ENCODE peak calls at places on chromosome 11, in six cellular contexts. One of them, this sample, is unnamed.
A peak's percentile ranks its signal among the peaks of the same experiment; 100 is the strongest.

GRCh38 chr11:88402192-88402715 is 64.7 kb upstream of the CTSC start:
- DNase-seq in H1: no peak
- DNase-seq in H9: no peak
- DNase-seq in IMR-90: peak; percentile 90
- DNase-seq in mesenchymal stem cell: peak; percentile 88
- DNase-seq in neuronal stem cell: peak; percentile 32
- DNase-seq in this sample: no peak

GRCh38 chr11:130865091-130865771 is 51.0 kb downstream of the SNX19 start:
- DNase-seq in H1: peak; percentile 51
- DNase-seq in IMR-90: no peak
- DNase-seq in neuronal stem cell: no peak
- DNase-seq in mesenchymal stem cell: no peak
- DNase-seq in H9: peak; percentile 46
- DNase-seq in this sample: peak; percentile 69

GRCh38 chr11:61679893-61680621 is at the start of gene DAGLA:
- DNase-seq in IMR-90: peak; percentile 43
- DNase-seq in H9: peak; percentile 62
- DNase-seq in mesenchymal stem cell: peak; percentile 38
- DNase-seq in neuronal stem cell: peak; percentile 81
- DNase-seq in H1: peak; percentile 90
- DNase-seq in this sample: peak; percentile 68

GRCh38 chr11:11952036-11952435 is 56.4 kb downstream of the DKK3 start:
- DNase-seq in neuronal stem cell: no peak
- DNase-seq in H9: no peak
- DNase-seq in IMR-90: no peak
- DNase-seq in H1: no peak
- DNase-seq in mesenchymal stem cell: no peak
- DNase-seq in this sample: no peak

GRCh38 chr11:128757886-128758612 is 64.2 kb downstream of the FLI1 start:
- DNase-seq in H1: no peak
- DNase-seq in H9: no peak
- DNase-seq in IMR-90: no peak
- DNase-seq in mesenchymal stem cell: no peak
- DNase-seq in neuronal stem cell: no peak
- DNase-seq in this sample: no peak

GRCh38 chr11:65915821-65916251 is 3.0 kb downstream of the C11orf68 start:
- DNase-seq in H1: no peak
- DNase-seq in IMR-90: peak; percentile 99
- DNase-seq in neuronal stem cell: no peak
- DNase-seq in H9: peak; percentile 71
- DNase-seq in mesenchymal stem cell: peak; percentile 99
- DNase-seq in this sample: peak; percentile 92

GRCh38 chr11:35617687-35618496 is at the start of gene FJX1:
- DNase-seq in IMR-90: peak; percentile 95
- DNase-seq in H1: peak; percentile 86
- DNase-seq in neuronal stem cell: peak; percentile 85
- DNase-seq in H9: peak; percentile 84
- DNase-seq in mesenchymal stem cell: peak; percentile 95
- DNase-seq in this sample: peak; percentile 52

GRCh38 chr11:20089796-20090653 is 70.2 kb downstream of the DBX1 start:
- DNase-seq in mesenchymal stem cell: no peak
- DNase-seq in H1: no peak
- DNase-seq in IMR-90: peak; percentile 71
- DNase-seq in neuronal stem cell: no peak
- DNase-seq in H9: no peak
- DNase-seq in this sample: no peak

GRCh38 chr11:85040166-85040565 is 587.0 kb downstream of the DLG2 start:
- DNase-seq in IMR-90: peak; percentile 40
- DNase-seq in neuronal stem cell: no peak
- DNase-seq in H9: no peak
- DNase-seq in H1: no peak
- DNase-seq in mesenchymal stem cell: no peak
- DNase-seq in this sample: no peak

GRCh38 chr11:34345012-34345804 is 12.6 kb downstream of the ABTB2 start:
- DNase-seq in H1: no peak
- DNase-seq in H9: peak; percentile 18
- DNase-seq in mesenchymal stem cell: peak; percentile 82
- DNase-seq in neuronal stem cell: no peak
- DNase-seq in IMR-90: peak; percentile 66
- DNase-seq in this sample: no peak

GRCh38 chr11:65516135-65516968 is 8.5 kb upstream of the SCYL1 start:
- DNase-seq in IMR-90: no peak
- DNase-seq in mesenchymal stem cell: peak; percentile 47
- DNase-seq in H9: no peak
- DNase-seq in neuronal stem cell: no peak
- DNase-seq in H1: no peak
- DNase-seq in this sample: no peak

GRCh38 chr11:120652705-120653335 is 141.3 kb downstream of the GRIK4 start:
- DNase-seq in neuronal stem cell: no peak
- DNase-seq in mesenchymal stem cell: peak; percentile 20
- DNase-seq in IMR-90: peak; percentile 13
- DNase-seq in H9: no peak
- DNase-seq in H1: no peak
- DNase-seq in this sample: peak; percentile 20
- H4K91ac ChIP-seq in neuronal stem cell: no peak overlapping the region
- H4K91ac ChIP-seq in mesenchymal stem cell: no peak overlapping the region
- H4K91ac ChIP-seq in IMR-90: no peak overlapping the region
- H4K91ac ChIP-seq in H9: no peak overlapping the region
- H4K91ac ChIP-seq in H1: no peak overlapping the region
- H4K91ac ChIP-seq in this sample: no peak overlapping the region

GRCh38 chr11:28040384-28040783 is 67.6 kb downstream of the KIF18A start:
- DNase-seq in H1: no peak
- DNase-seq in H9: no peak
- DNase-seq in mesenchymal stem cell: no peak
- DNase-seq in neuronal stem cell: no peak
- DNase-seq in IMR-90: no peak
- DNase-seq in this sample: no peak
- H3K9ac ChIP-seq in H1: no peak overlapping the region
- H3K9ac ChIP-seq in H9: no peak overlapping the region
- H3K9ac ChIP-seq in mesenchymal stem cell: no peak overlapping the region
- H3K9ac ChIP-seq in neuronal stem cell: no peak overlapping the region
- H3K9ac ChIP-seq in IMR-90: no peak overlapping the region
- H3K9ac ChIP-seq in this sample: no peak overlapping the region

DNA sequence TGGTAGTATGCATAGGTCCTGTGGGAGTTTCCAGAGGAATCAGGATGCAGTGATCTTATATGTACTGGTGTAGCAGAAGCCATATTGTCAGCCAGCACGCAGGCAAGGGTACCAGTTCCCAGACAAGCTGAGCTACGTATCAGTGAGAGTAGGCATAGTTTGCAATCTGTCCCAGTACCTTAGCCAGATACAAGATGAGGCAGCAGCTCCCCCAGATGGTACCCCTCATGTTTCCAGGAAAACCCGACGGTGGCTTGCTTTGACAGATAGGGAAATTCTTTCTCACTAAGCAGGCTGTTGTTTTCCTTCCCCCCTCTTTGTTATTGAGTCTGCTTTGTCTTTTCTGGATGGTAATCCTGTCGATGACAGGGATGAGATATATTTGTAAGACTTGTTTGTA is 109.7 kb upstream of the RRM1 start:
- DNase-seq in mesenchymal stem cell: peak; percentile 40
- DNase-seq in H1: no peak
- DNase-seq in IMR-90: peak; percentile 17
- DNase-seq in neuronal stem cell: peak; percentile 26
- DNase-seq in H9: peak; percentile 24
- DNase-seq in this sample: no peak
- H4K91ac ChIP-seq in mesenchymal stem cell: no peak overlapping the region
- H4K91ac ChIP-seq in H1: no peak overlapping the region
- H4K91ac ChIP-seq in IMR-90: no peak overlapping the region
- H4K91ac ChIP-seq in neuronal stem cell: no peak overlapping the region
- H4K91ac ChIP-seq in H9: no peak overlapping the region
- H4K91ac ChIP-seq in this sample: no peak overlapping the region

GRCh38 chr11:111913031-111913861 is 712 bp downstream of the HSPB2 start:
- DNase-seq in IMR-90: no peak
- DNase-seq in H9: no peak
- DNase-seq in mesenchymal stem cell: no peak
- DNase-seq in H1: no peak
- DNase-seq in neuronal stem cell: no peak
- DNase-seq in this sample: no peak
- H3K9ac ChIP-seq in IMR-90: peak overlapping the region; percentile 39
- H3K9ac ChIP-seq in H9: no peak overlapping the region
- H3K9ac ChIP-seq in mesenchymal stem cell: peak overlapping the region; percentile 97
- H3K9ac ChIP-seq in H1: no peak overlapping the region
- H3K9ac ChIP-seq in neuronal stem cell: no peak overlapping the region
- H3K9ac ChIP-seq in this sample: no peak overlapping the region

DNA sequence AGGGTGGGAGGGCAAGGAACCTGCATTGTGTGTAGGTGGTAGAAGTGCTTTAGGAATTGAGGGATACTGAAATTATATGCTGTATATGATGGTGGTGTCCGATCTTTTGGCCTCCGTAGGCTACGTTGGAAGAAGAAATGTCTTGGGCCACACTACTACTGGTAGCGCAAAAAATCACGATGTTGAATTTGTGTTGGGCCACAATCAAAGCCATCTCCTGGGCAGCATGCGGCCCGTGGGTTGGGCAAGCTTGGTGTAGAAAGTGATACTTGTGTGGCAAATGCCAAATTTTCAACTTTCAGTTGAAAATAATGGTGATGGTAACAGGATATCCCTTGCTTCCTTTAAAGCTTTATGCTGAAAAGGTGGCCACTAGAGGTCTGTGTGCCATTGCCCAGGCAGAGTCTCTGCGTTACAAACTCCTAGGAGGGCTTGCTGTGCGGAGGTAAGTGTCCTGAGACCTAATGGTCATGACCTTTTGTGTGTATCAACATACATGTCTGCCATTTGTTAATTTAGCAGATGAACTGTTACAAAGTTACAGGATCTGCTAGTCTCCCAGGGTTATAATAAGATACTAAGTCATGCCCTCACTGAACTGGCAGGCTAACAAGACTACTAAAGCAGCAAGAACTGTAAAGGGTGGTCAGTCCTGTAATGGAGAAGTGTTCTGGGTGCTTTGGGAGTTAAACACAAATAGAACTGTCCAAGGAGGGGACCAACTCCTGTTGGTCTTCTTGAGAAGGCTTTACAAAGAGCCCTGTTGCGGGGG is 2.9 kb downstream of the RPS3 start:
- DNase-seq in neuronal stem cell: no peak
- DNase-seq in H1: no peak
- DNase-seq in H9: no peak
- DNase-seq in IMR-90: no peak
- DNase-seq in mesenchymal stem cell: no peak
- DNase-seq in this sample: no peak
- H4K91ac ChIP-seq in neuronal stem cell: no peak overlapping the region
- H4K91ac ChIP-seq in H1: no peak overlapping the region
- H4K91ac ChIP-seq in H9: no peak overlapping the region
- H4K91ac ChIP-seq in IMR-90: no peak overlapping the region
- H4K91ac ChIP-seq in mesenchymal stem cell: no peak overlapping the region
- H4K91ac ChIP-seq in this sample: no peak overlapping the region

GRCh38 chr11:2771758-2772466 is 72.1 kb upstream of the KCNQ1OT1 start:
- DNase-seq in neuronal stem cell: no peak
- DNase-seq in mesenchymal stem cell: no peak
- DNase-seq in H1: peak; percentile 43
- DNase-seq in H9: peak; percentile 20
- DNase-seq in IMR-90: no peak
- DNase-seq in this sample: no peak
- H3K9ac ChIP-seq in neuronal stem cell: peak overlapping the region; percentile 50
- H3K9ac ChIP-seq in mesenchymal stem cell: no peak overlapping the region
- H3K9ac ChIP-seq in H1: no peak overlapping the region
- H3K9ac ChIP-seq in H9: no peak overlapping the region
- H3K9ac ChIP-seq in IMR-90: no peak overlapping the region
- H3K9ac ChIP-seq in this sample: no peak overlapping the region

DNA sequence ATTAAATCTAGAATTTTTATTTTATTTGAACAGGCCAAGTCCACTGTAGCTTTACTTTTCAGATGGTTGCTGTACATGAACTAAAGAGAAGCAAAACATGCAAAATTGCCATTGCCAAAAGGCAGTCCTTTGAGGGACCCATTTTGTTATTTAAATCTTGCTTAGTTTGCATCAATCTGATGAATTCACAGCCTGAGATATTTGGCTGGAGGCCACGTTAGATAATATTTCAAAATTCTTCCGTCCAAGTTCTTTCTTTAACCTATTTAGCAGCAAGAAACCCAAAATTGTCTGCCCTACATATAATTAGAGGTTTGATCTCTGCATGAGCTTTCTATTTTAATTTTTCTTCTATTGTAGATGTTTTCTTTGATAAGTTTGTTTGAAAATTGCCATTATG is 1706.9 kb upstream of the RAG2 start:
- DNase-seq in H1: no peak
- DNase-seq in mesenchymal stem cell: no peak
- DNase-seq in neuronal stem cell: no peak
- DNase-seq in IMR-90: no peak
- DNase-seq in H9: no peak
- DNase-seq in this sample: no peak
- H4K91ac ChIP-seq in H1: no peak overlapping the region
- H4K91ac ChIP-seq in mesenchymal stem cell: no peak overlapping the region
- H4K91ac ChIP-seq in neuronal stem cell: no peak overlapping the region
- H4K91ac ChIP-seq in IMR-90: no peak overlapping the region
- H4K91ac ChIP-seq in H9: no peak overlapping the region
- H4K91ac ChIP-seq in this sample: no peak overlapping the region